ENCODE peak calls at places on chromosomes 12 and 14, in four cellular contexts. K is left ventricle myocardium inferior, D is mesendoderm, A is EH. T is an unnamed sample.

GRCh38 chr12:111063296-111064026 is 143.1 kb upstream of the MYL2 start:
- DNase-seq in A (peak), D (no peak), K (no peak), T (no peak)

GRCh38 chr12:12661086-12661485 is 34.9 kb downstream of the GPR19 start:
- DNase-seq in D (peak), A (peak), K (no peak), T (no peak)

GRCh38 chr14:74619672-74620131 is 7.7 kb upstream of the LTBP2 start:
- DNase-seq in A (peak), K (peak), D (peak), T (no peak)

GRCh38 chr12:21183721-21184275 is 52.8 kb downstream of the SLCO1B1 start:
- DNase-seq in K (no peak), D (no peak), A (peak), T (no peak)

GRCh38 chr12:15621140-15621539 is 168.0 kb downstream of the EPS8 start:
- DNase-seq in A (peak), K (no peak), D (no peak), T (no peak)

GRCh38 chr12:92466391-92467305 is 236.1 kb upstream of the PLEKHG7 start:
- DNase-seq in D (peak), K (no peak), A (no peak), T (no peak)

GRCh38 chr12:124904306-124905098 is 9.9 kb downstream of the UBC start:
- DNase-seq in D (peak), K (peak), A (peak), T (peak)

GRCh38 chr12:11991604-11992003 is 79.1 kb upstream of the BCL2L14 start:
- DNase-seq in D (peak), A (peak), K (no peak), T (no peak)

GRCh38 chr12:125381373-125381772 is 316.1 kb downstream of the AACS start:
- DNase-seq in K (no peak), D (peak), A (no peak), T (no peak)

GRCh38 chr12:46217686-46218508 is 50.9 kb downstream of the SLC38A1 start:
- DNase-seq in A (no peak), D (no peak), K (no peak), T (no peak)